ENCODE peak calls at places on chromosomes 11 and 22, in four cellular contexts. Y is tibial nerve, O is ascending aorta, S is right cardiac atrium. L is an unnamed sample.

GRCh38 chr11:35564246-35564595 is 38.8 kb upstream of the PAMR1 start:
- DNase-seq in O (no peak), S (no peak), Y (no peak), L (no peak)

GRCh38 chr11:1732421-1733008 is 17.9 kb downstream of the IFITM10 start:
- DNase-seq in S (no peak), O (no peak), Y (no peak), L (no peak)

GRCh38 chr11:134393638-134394037 is 18.4 kb downstream of the B3GAT1 start:
- DNase-seq in S (no peak), Y (no peak), O (no peak), L (no peak)

GRCh38 chr11:118448294-118448693 is 12.0 kb downstream of the KMT2A start:
- DNase-seq in Y (no peak), S (no peak), O (no peak), L (no peak)

GRCh38 chr11:100739636-100740035 is 52.5 kb downstream of the ARHGAP42 start:
- DNase-seq in Y (no peak), S (no peak), O (no peak), L (no peak)

GRCh38 chr22:19448076-19448607 is 631 bp upstream of the C22orf39 start:
- DNase-seq in S (no peak), Y (no peak), O (no peak), L (no peak)

GRCh38 chr22:40410731-40411505 is 40.5 kb downstream of the SGSM3 start:
- DNase-seq in Y (no peak), O (peak; percentile 6), S (no peak), L (no peak)

GRCh38 chr11:103851166-103851651 is 185.2 kb upstream of the DDI1 start:
- DNase-seq in O (no peak), Y (no peak), S (no peak), L (no peak)

GRCh38 chr11:82105331-82105992 is 628.2 kb downstream of the FAM181B start:
- DNase-seq in Y (no peak), O (no peak), S (no peak), L (no peak)

GRCh38 chr22:44181033-44181911 is 547 bp downstream of the PARVG start:
- DNase-seq in O (no peak), Y (no peak), S (no peak), L (no peak)

GRCh38 chr11:98740335-98740734 is 280.4 kb upstream of the CNTN5 start:
- DNase-seq in O (no peak), Y (no peak), S (peak; percentile 37), L (no peak)

GRCh38 chr22:33083212-33083611 is 25.0 kb upstream of the SYN3 start:
- DNase-seq in Y (no peak), S (no peak), O (no peak), L (no peak)

GRCh38 chr11:65485820-65486219 is 13.0 kb upstream of the MALAT1 start:
- DNase-seq in O (no peak), Y (no peak), S (no peak), L (no peak)

GRCh38 chr22:50694099-50694498 is 21.5 kb downstream of the SHANK3 start:
- DNase-seq in Y (no peak), S (no peak), O (no peak), L (no peak)

GRCh38 chr11:33735426-33736147 is 636 bp downstream of the CD59 start:
- DNase-seq in O (no peak), Y (no peak), S (peak; percentile 29), L (no peak)

GRCh38 chr11:69674267-69674885 is 777 bp downstream of the LTO1 start:
- DNase-seq in S (peak; percentile 73), O (no peak), Y (no peak), L (no peak)

GRCh38 chr11:130765951-130766649 is 150.2 kb downstream of the SNX19 start:
- DNase-seq in S (no peak), Y (no peak), O (no peak), L (no peak)

GRCh38 chr11:115676768-115677167 is 172.6 kb upstream of the CADM1 start:
- DNase-seq in S (no peak), O (no peak), Y (no peak), L (no peak)

GRCh38 chr11:78920329-78920728 is 345.7 kb upstream of the NARS2 start:
- DNase-seq in Y (no peak), O (no peak), S (no peak), L (no peak)

GRCh38 chr11:70070736-70071135 is 7.4 kb upstream of the ANO1 start:
- DNase-seq in O (no peak), Y (no peak), S (no peak), L (no peak)

GRCh38 chr11:73760066-73760679 is 701 bp downstream of the RAB6A start:
- DNase-seq in Y (no peak), O (no peak), S (peak; percentile 65), L (no peak)

GRCh38 chr11:123425367-123425766 is 4.7 kb upstream of the GRAMD1B start:
- DNase-seq in Y (no peak), O (no peak), S (no peak), L (no peak)

GRCh38 chr22:43530864-43531201 is 119.0 kb downstream of the MPPED1 start:
- DNase-seq in S (no peak), Y (no peak), O (no peak), L (peak; percentile 38)

GRCh38 chr11:114168691-114169090 is 109.2 kb downstream of the ZBTB16 start:
- DNase-seq in Y (peak; percentile 11), S (no peak), O (no peak), L (no peak)

GRCh38 chr22:41758231-41758630 is 42.2 kb upstream of the CCDC134 start:
- DNase-seq in Y (no peak), O (no peak), S (no peak), L (no peak)

GRCh38 chr11:118061401-118062125 is 15.3 kb upstream of the TMPRSS4 start:
- DNase-seq in Y (no peak), O (no peak), S (no peak), L (no peak)

GRCh38 chr22:30159561-30160353 is 79.5 kb downstream of the HORMAD2 start:
- DNase-seq in S (no peak), O (no peak), Y (no peak), L (peak; percentile 4)

GRCh38 chr11:25309818-25310217 is 813.0 kb downstream of the LUZP2 start:
- DNase-seq in O (no peak), Y (no peak), S (no peak), L (no peak)

GRCh38 chr22:17952273-17952801 is 72.0 kb downstream of the MICAL3 start:
- DNase-seq in S (no peak), O (no peak), Y (no peak), L (no peak)

GRCh38 chr22:43827926-43828710 is 16.0 kb upstream of the EFCAB6 start:
- DNase-seq in Y (no peak), O (no peak), S (no peak), L (no peak)

GRCh38 chr11:14371249-14371648 is 12.3 kb upstream of the RRAS2 start:
- DNase-seq in O (no peak), Y (no peak), S (no peak), L (no peak)

DNA sequence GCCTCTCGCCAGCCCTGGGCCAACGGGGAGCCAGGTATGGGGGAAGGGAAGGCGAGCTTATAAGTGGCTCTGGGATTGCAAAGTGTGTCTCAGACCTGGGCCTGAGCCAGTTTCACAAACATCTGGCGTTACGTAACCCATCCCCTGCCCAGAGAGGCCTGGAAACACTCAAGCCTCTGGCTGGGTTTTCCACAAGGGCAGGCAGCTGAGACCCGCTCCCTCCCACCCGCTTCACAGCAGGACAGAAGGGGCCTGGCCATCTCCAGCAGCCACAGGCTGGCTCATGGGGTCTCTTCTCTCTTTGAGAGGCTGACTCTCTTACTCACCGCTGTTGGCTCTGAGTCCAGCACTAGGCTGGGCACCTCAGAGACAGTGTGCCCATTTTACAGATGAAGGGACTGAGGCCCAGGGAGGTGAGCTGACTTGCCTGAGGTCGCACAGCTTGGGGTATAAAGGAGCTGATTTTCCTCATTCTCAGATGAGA is 44.5 kb downstream of the TRIOBP start:
- DNase-seq in Y (peak; percentile 86), O (peak; percentile 29), S (peak; percentile 88), L (no peak)
- H3K4me1 ChIP-seq in Y (no peaks in the 10 kb centered on the region), O (peaks cover 13% of the 10 kb centered on the region), S (peaks cover 8% of the 10 kb centered on the region), L (peaks cover 28% of the 10 kb centered on the region)

DNA sequence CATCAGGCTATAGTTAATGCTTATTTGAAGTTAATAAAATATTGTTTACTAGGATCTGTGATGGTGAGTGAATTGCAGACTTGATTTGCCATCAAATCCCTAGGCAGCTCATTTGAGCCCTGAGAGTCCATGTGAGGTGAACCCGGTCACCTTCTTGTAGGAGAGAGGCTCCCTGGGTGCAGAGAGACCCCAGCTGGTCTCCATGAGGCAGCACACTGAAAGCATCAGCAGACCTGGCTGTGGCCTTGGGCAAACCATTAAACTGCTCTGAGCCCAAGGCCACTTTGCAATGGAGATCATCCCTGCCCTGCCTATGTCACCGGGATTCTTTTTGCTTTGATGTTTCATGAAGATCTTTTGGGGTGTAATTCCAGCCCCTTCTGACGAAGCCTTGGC is 125.2 kb downstream of the MICAL2 start:
- DNase-seq in S (no peak), O (no peak), Y (no peak), L (no peak)
- H3K4me1 ChIP-seq in S (peaks cover 10% of the 10 kb centered on the region), O (peaks cover 86% of the 10 kb centered on the region), Y (no peaks in the 10 kb centered on the region), L (peaks cover 25% of the 10 kb centered on the region)

DNA sequence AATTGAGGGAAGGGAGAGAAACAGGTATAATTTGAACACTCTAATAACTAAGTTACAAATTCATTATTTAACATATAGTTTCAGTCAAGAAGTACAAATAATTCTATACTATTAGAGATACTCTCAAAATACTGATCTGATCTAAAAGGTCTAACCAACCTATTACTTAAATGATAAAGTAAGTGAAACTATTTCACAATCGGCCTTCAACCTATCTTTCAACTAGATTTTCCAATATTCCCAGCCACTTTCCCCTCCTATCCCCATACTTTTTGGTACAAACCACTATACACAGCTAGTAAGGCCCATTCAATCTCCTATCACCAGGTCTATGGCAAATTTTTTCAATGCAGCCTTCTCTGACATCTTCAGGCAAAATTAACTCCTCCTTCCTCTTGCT is 106.7 kb downstream of the SIK3 start:
- DNase-seq in O (no peak), S (no peak), Y (no peak), L (no peak)
- H3K4me1 ChIP-seq in O (peaks cover 17% of the 10 kb centered on the region), S (peaks cover 3% of the 10 kb centered on the region), Y (no peaks in the 10 kb centered on the region), L (peaks cover 26% of the 10 kb centered on the region)

DNA sequence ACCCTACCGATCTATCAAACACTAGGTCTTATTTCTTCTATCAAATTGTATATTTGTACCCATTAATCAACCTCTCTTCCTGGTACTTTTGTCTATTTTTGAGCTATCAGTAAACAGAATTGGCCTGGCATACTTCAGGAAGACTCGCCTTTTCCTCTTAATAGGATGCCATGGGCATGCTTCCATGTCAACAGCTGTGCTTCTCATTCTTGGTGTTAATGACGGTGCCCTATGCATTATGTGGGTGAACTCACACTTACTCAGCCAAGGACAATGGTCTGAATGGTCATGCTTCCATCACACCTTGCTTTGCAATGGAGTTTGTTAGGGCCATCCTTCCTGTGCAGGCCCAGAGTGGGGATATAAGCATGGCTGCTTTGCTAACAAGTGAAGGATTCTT is 521.8 kb downstream of the MIAT start:
- DNase-seq in Y (no peak), S (no peak), O (no peak), L (no peak)
- H3K4me1 ChIP-seq in Y (no peaks in the 10 kb centered on the region), S (no peaks in the 10 kb centered on the region), O (no peaks in the 10 kb centered on the region), L (peaks cover 10% of the 10 kb centered on the region)

GRCh38 chr11:128503231-128503991 is 83.9 kb downstream of the ETS1 start:
- DNase-seq in Y (no peak), S (no peak), O (no peak), L (peak; percentile 75)
- H3K4me1 ChIP-seq in Y (no peaks in the 10 kb centered on the region), S (peaks cover 37% of the 10 kb centered on the region), O (peaks cover 70% of the 10 kb centered on the region), L (peaks cover 76% of the 10 kb centered on the region)

GRCh38 chr11:62676698-62677097 is 2.2 kb downstream of the UBXN1 start:
- DNase-seq in O (no peak), S (no peak), Y (no peak), L (no peak)
- H3K4me1 ChIP-seq in O (peaks cover 16% of the 10 kb centered on the region), S (peaks cover 3% of the 10 kb centered on the region), Y (no peaks in the 10 kb centered on the region), L (peaks cover 20% of the 10 kb centered on the region)

L was measured in keratinocyte.